ENCODE peak calls at places on chromosomes 13 and 19, in four cellular contexts. V is PC-3, F is esophagus squamous epithelium, E is foreskin fibroblast. O is an unnamed sample.

GRCh38 chr13:91368676-91369425 is 21.4 kb downstream of the MIR17HG start:
- DNase-seq in V (no peak), F (no peak), E (no peak), O (no peak)

GRCh38 chr13:19155321-19155861 is 26.2 kb downstream of the TUBA3C start:
- DNase-seq in V (no peak), F (no peak), E (no peak), O (no peak)

GRCh38 chr13:112809332-112810310 is 119.8 kb downstream of the ATP11A start:
- DNase-seq in V (no peak), F (no peak), E (no peak), O (no peak)

GRCh38 chr13:50783940-50784339 is 59.6 kb downstream of the DLEU7 start:
- DNase-seq in V (no peak), F (no peak), E (no peak), O (no peak)

GRCh38 chr19:19319725-19320361 is 466 bp downstream of the SUGP1 start:
- DNase-seq in V (no peak), F (no peak), E (no peak), O (no peak)

GRCh38 chr13:44431150-44431549 is 57.5 kb downstream of the SERP2 start:
- DNase-seq in V (no peak), F (no peak), E (no peak), O (no peak)

GRCh38 chr13:26621731-26622401 is 64.4 kb downstream of the WASF3 start:
- DNase-seq in V (no peak), F (no peak), E (no peak), O (no peak)

GRCh38 chr13:51638497-51638871 is 54.2 kb downstream of the WDFY2 start:
- DNase-seq in V (peak; percentile 90), F (no peak), E (no peak), O (no peak)

GRCh38 chr19:29275266-29275665 is 62.3 kb upstream of the UQCRFS1 start:
- DNase-seq in V (no peak), F (no peak), E (no peak), O (no peak)

GRCh38 chr13:35393886-35394285 is 82.6 kb downstream of the MAB21L1 start:
- DNase-seq in V (no peak), F (no peak), E (no peak), O (no peak)

GRCh38 chr19:19119325-19120237 is 18.7 kb downstream of the TMEM161A start:
- DNase-seq in V (no peak), F (no peak), E (no peak), O (no peak)

GRCh38 chr19:4606921-4607678 is 32.2 kb upstream of the TNFAIP8L1 start:
- DNase-seq in V (no peak), F (no peak), E (no peak), O (no peak)

GRCh38 chr13:59269476-59269875 is 894.3 kb downstream of the DIAPH3 start:
- DNase-seq in V (no peak), F (no peak), E (no peak), O (no peak)

GRCh38 chr13:44303681-44304432 is 69.8 kb upstream of the SERP2 start:
- DNase-seq in V (no peak), F (no peak), E (no peak), O (no peak)

GRCh38 chr19:16398530-16399241 is 73.1 kb downstream of the EPS15L1 start:
- DNase-seq in V (no peak), F (no peak), E (no peak), O (no peak)

GRCh38 chr13:62684359-62684758 is 1268.7 kb upstream of the PCDH20 start:
- DNase-seq in V (no peak), F (no peak), E (no peak), O (no peak)

GRCh38 chr19:2433854-2434253 is 6.5 kb upstream of the TIMM13 start:
- DNase-seq in V (no peak), F (no peak), E (no peak), O (no peak)

GRCh38 chr19:38852231-38853044 is 2.7 kb upstream of the HNRNPL start:
- DNase-seq in V (peak; percentile 57), F (no peak), E (peak; percentile 74), O (no peak)

GRCh38 chr13:114285166-114285808 is 3.9 kb downstream of the UPF3A start:
- DNase-seq in V (peak; percentile 33), F (no peak), E (no peak), O (no peak)

GRCh38 chr19:30076751-30077670 is 135.0 kb downstream of the URI1 start:
- DNase-seq in V (no peak), F (no peak), E (no peak), O (no peak)

GRCh38 chr13:91955546-91956355 is 557.3 kb downstream of the GPC5 start:
- DNase-seq in V (no peak), F (no peak), E (no peak), O (no peak)

GRCh38 chr13:73162912-73163911 is 104.4 kb downstream of the KLF5 start:
- DNase-seq in V (peak; percentile 62), F (no peak), E (no peak), O (no peak)

GRCh38 chr19:30464162-30464561 is 92.0 kb downstream of the ZNF536 start:
- DNase-seq in V (no peak), F (no peak), E (no peak), O (no peak)

GRCh38 chr19:46017874-46018675 is 4.8 kb downstream of the PGLYRP1 start:
- DNase-seq in V (no peak), F (no peak), E (no peak), O (no peak)

GRCh38 chr13:36163809-36164308 is 32.7 kb upstream of the DCLK1 start:
- DNase-seq in V (peak; percentile 18), F (no peak), E (peak; percentile 25), O (no peak)

GRCh38 chr19:13718733-13719132 is 45.6 kb upstream of the MRI1 start:
- DNase-seq in V (peak; percentile 89), F (no peak), E (peak; percentile 75), O (no peak)

DNA sequence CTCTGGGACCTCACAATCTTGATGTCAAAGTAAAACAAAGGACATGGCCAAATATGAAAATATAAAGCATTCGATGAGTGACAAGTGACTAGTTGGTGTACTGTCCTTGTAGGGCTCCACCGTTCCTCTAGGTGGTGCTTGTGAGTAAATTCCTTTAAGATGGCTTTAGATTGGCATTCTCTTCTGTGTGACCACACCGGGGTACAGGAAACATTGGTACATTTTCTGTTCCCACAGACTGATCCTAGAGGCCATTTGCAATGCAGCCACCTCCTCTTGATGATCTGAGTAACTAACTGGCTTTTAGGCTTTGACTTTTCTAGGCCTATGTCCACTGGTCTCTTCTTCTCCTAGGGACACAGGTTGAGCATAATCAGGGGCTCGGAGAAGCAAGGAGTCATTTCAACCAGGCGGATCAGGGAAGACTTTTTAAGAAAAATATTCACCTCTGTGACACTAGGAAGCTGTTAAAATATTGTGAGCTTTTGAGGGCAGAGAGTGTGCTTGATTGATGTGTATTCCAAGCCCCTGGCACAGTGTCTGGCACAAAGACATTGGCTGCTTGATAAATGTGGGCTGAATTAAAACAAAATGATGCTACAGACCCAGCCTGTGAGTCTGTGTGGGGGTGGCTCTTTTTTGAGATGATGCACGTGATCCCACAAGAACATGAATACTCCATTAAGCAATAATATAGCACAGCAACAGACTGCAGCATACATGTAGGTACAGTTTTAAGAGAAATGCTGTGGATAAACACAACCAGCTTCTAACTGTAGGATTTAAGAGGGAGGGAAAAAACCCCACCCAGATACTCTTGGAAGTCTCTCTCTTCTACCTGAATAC is 21.0 kb downstream of the EPSTI1 start:
- DNase-seq in V (peak; percentile 70), F (no peak), E (peak; percentile 32), O (peak; percentile 55)
- TF ChIP-seq CTCF in V (peak; percentile 73), F (peak; percentile 66), E (peak; percentile 71), O (peak; percentile 84)

DNA sequence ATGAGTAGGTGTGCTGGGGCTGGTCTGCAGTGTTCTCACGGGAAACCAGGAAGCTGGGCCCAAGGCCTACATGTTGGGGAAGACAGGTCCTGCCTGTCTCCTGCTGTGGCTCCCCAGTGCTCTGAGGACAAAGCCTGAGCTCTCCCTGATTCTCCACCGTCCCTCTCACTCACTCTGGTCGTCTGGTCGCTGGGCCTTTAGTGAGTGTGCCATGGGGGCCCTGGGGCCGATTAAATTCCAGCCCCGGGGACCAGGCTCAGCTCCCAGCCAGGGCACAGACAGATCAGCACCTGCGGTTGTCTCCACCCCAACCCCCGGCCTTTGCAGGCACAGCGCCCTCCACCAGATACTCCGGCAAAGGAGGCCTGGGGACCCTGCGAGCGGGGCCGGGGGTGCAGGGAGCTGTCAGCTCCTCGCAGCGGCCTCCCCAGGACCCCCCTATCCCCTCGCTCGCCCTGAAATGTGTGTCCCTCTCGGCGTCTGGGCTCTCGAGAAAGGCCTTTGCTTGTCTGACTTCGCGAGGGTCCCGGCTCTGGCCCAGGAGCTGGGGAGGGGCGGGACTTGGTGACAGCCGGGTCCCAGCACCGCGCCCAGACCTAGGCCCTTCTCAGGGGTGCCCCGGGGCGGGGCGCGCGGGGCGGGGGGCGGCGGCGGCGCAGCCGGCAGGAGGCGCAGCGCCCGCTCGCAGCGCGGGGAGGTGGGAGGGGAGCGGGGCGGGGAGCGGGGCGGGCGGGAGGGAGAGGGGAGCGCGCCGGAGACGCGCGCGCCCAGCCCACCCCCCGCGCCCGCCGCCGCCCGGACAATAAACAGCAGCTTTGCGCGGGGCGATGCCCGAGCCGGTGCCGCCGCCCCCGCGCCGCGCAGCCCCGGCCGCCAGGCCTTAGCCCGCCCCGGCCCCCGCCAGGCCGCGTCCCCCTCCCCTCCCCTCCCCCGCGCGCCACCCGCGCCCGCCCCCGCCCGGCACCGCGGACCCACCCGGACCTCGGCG is at the start of gene PALM:
- DNase-seq in V (peak; percentile 15), F (no peak), E (no peak), O (no peak)
- H3K4me3 ChIP-seq in V (peak within 1 kb of the TSS; percentile 65), F (peak within 1 kb of the TSS; percentile 71), E (no peak within 1 kb of the TSS), O (no peak within 1 kb of the TSS)

GRCh38 chr19:6753178-6754031 is 13.8 kb downstream of the SH2D3A start:
- DNase-seq in V (peak; percentile 54), F (peak; percentile 41), E (peak; percentile 58), O (peak; percentile 65)
- TF ChIP-seq CTCF in V (no peak), F (peak; percentile 61), E (peak; percentile 33), O (peak; percentile 59)

GRCh38 chr19:58466760-58467589 is at the start of gene ZNF324:
- DNase-seq in V (peak; percentile 99), F (peak; percentile 91), E (peak; percentile 93), O (peak; percentile 84)

GRCh38 chr19:58466089-58466759 is 656 bp upstream of the ZNF324 start:
- DNase-seq in V (no peak), F (no peak), E (no peak), O (no peak)

GRCh38 chr19:58468216-58468839 is 1.4 kb downstream of the ZNF324 start:
- DNase-seq in V (peak; percentile 38), F (no peak), E (no peak), O (no peak)

GRCh38 chr19:58471736-58472135 is 4.4 kb upstream of the ZNF446 start:
- DNase-seq in V (no peak), F (no peak), E (no peak), O (no peak)

DNA sequence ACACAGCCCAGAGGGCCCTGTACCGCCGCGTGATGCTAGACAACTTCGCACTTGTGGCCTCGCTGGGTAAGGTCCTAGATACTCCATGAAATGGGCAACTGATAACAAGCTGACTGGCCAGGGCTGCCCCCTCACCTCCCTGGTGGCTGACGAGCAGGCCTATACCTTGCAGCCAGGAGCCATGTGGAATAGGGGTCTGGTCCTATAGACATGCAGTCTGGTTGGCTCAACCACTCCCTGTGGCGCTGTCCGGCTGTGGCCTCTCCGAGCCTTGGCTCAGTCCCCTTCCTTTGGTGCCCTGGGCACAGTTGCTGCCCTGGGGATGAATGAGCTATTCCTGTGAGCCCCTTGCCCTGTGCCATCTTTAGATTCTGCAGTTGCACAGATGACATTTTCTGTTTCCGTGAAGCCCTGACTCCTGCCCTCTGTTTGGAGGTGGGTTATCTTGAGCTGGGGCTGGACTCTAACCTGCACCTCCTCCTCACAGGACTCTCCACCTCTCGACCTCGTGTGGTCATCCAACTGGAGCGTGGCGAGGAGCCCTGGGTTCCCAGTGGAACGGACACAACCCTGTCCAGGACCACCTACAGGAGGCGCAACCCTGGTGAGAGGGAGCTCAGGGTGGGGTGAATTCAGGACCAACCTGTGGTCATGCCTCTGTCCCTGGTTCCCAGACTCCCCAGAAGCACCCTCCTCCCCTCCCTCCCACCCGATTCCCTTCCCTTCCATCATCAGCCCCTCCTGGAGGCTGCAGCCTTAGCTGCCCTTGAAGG is 2.5 kb downstream of the ZNF324 start:
- DNase-seq in V (no peak), F (no peak), E (no peak), O (no peak)
- H3K4me3 ChIP-seq in V (no peak overlapping the region), F (no peak overlapping the region), E (no peak overlapping the region), O (no peak overlapping the region)

O was measured in GM12864.